ENCODE peak calls at places on chromosomes 16 and 17, in six cellular contexts. One of them, this sample, is unnamed.

GRCh38 chr17:163514-164103 is 17.8 kb downstream of the DOC2B start:
- DNase-seq in NCI-H2081: no peak
- DNase-seq in iPS-NIHi11: peak
- DNase-seq in NCI-H1436: no peak
- DNase-seq in 8988T: no peak
- DNase-seq in cardiac fibroblast: no peak
- DNase-seq in this sample: no peak

GRCh38 chr16:24279982-24280381 is 23.8 kb downstream of the CACNG3 start:
- DNase-seq in cardiac fibroblast: no peak
- DNase-seq in NCI-H1436: no peak
- DNase-seq in iPS-NIHi11: no peak
- DNase-seq in 8988T: no peak
- DNase-seq in NCI-H2081: no peak
- DNase-seq in this sample: no peak

GRCh38 chr16:3785413-3785812 is 68.1 kb upstream of the TRAP1 start:
- DNase-seq in NCI-H2081: no peak
- DNase-seq in NCI-H1436: no peak
- DNase-seq in iPS-NIHi11: no peak
- DNase-seq in cardiac fibroblast: no peak
- DNase-seq in 8988T: no peak
- DNase-seq in this sample: no peak

GRCh38 chr17:8628172-8628571 is 2.4 kb downstream of the MYH10 start:
- DNase-seq in NCI-H2081: peak
- DNase-seq in 8988T: no peak
- DNase-seq in cardiac fibroblast: no peak
- DNase-seq in iPS-NIHi11: no peak
- DNase-seq in NCI-H1436: no peak
- DNase-seq in this sample: no peak

GRCh38 chr16:81273223-81273940 is 34.9 kb downstream of the BCO1 start:
- DNase-seq in iPS-NIHi11: no peak
- DNase-seq in NCI-H2081: no peak
- DNase-seq in cardiac fibroblast: no peak
- DNase-seq in NCI-H1436: no peak
- DNase-seq in 8988T: no peak
- DNase-seq in this sample: no peak

GRCh38 chr16:75130150-75130771 is 13.7 kb upstream of the LDHD start:
- DNase-seq in NCI-H2081: no peak
- DNase-seq in iPS-NIHi11: peak
- DNase-seq in NCI-H1436: no peak
- DNase-seq in cardiac fibroblast: no peak
- DNase-seq in 8988T: no peak
- DNase-seq in this sample: no peak

GRCh38 chr17:63823659-63824331 is 3.4 kb upstream of the PSMC5 start:
- DNase-seq in 8988T: no peak
- DNase-seq in NCI-H1436: no peak
- DNase-seq in iPS-NIHi11: no peak
- DNase-seq in NCI-H2081: no peak
- DNase-seq in cardiac fibroblast: no peak
- DNase-seq in this sample: no peak

GRCh38 chr17:142102-142661 is 4.8 kb downstream of the SCGB1C2 start:
- DNase-seq in 8988T: no peak
- DNase-seq in iPS-NIHi11: peak
- DNase-seq in cardiac fibroblast: peak
- DNase-seq in NCI-H2081: peak
- DNase-seq in NCI-H1436: no peak
- DNase-seq in this sample: no peak

GRCh38 chr17:56755310-56755709 is 78.4 kb downstream of the C17orf67 start:
- DNase-seq in 8988T: no peak
- DNase-seq in NCI-H2081: no peak
- DNase-seq in NCI-H1436: no peak
- DNase-seq in cardiac fibroblast: no peak
- DNase-seq in iPS-NIHi11: no peak
- DNase-seq in this sample: no peak